ENCODE peak calls at places on chromosomes 12 and 14, in four cellular contexts. One of them, this sample, is unnamed.

GRCh38 chr14:93965287-93965821 is 11.0 kb downstream of the ASB2 start:
- DNase-seq in adrenal gland: no peak
- DNase-seq in GM12892: no peak
- DNase-seq in A549: peak; percentile 32
- DNase-seq in this sample: no peak

GRCh38 chr14:105894978-105895881 is 368.8 kb downstream of the TMEM121 start:
- DNase-seq in adrenal gland: peak; percentile 3
- DNase-seq in GM12892: no peak
- DNase-seq in A549: no peak
- DNase-seq in this sample: no peak

GRCh38 chr14:29993148-29993547 is 65.5 kb upstream of the PRKD1 start:
- DNase-seq in adrenal gland: no peak
- DNase-seq in GM12892: no peak
- DNase-seq in A549: no peak
- DNase-seq in this sample: no peak

GRCh38 chr14:68135566-68135965 is 316.0 kb downstream of the RAD51B start:
- DNase-seq in adrenal gland: no peak
- DNase-seq in GM12892: no peak
- DNase-seq in A549: no peak
- DNase-seq in this sample: no peak

GRCh38 chr14:71597955-71598659 is 334.1 kb upstream of the RGS6 start:
- DNase-seq in adrenal gland: no peak
- DNase-seq in GM12892: no peak
- DNase-seq in A549: no peak
- DNase-seq in this sample: no peak

GRCh38 chr14:65131176-65131765 is 29.0 kb upstream of the MAX start:
- DNase-seq in adrenal gland: no peak
- DNase-seq in GM12892: no peak
- DNase-seq in A549: no peak
- DNase-seq in this sample: no peak

GRCh38 chr14:94921870-94922585 is 152.1 kb upstream of the GSC start:
- DNase-seq in adrenal gland: no peak
- DNase-seq in GM12892: no peak
- DNase-seq in A549: no peak
- DNase-seq in this sample: no peak

GRCh38 chr14:104561661-104562495 is 17.7 kb upstream of the C14orf180 start:
- DNase-seq in adrenal gland: no peak
- DNase-seq in GM12892: no peak
- DNase-seq in A549: no peak
- DNase-seq in this sample: no peak

GRCh38 chr12:122395319-122395718 is 27.1 kb downstream of the CLIP1 start:
- DNase-seq in adrenal gland: no peak
- DNase-seq in GM12892: no peak
- DNase-seq in A549: peak; percentile 44
- DNase-seq in this sample: no peak

GRCh38 chr14:52741865-52742264 is 11.9 kb downstream of the STYX start:
- DNase-seq in adrenal gland: no peak
- DNase-seq in GM12892: no peak
- DNase-seq in A549: no peak
- DNase-seq in this sample: no peak

GRCh38 chr12:117975006-117975405 is 6.2 kb upstream of the KSR2 start:
- DNase-seq in adrenal gland: no peak
- DNase-seq in GM12892: no peak
- DNase-seq in A549: no peak
- DNase-seq in this sample: no peak

GRCh38 chr14:65783576-65783975 is 371.0 kb downstream of the FUT8 start:
- DNase-seq in adrenal gland: peak; percentile 12
- DNase-seq in GM12892: no peak
- DNase-seq in A549: no peak
- DNase-seq in this sample: no peak

GRCh38 chr14:22002860-22003284 is 329.3 kb upstream of the OR4E1 start:
- DNase-seq in adrenal gland: no peak
- DNase-seq in GM12892: no peak
- DNase-seq in A549: no peak
- DNase-seq in this sample: peak; percentile 15

GRCh38 chr12:74292351-74293194 is 245.1 kb upstream of the ATXN7L3B start:
- DNase-seq in adrenal gland: no peak
- DNase-seq in GM12892: no peak
- DNase-seq in A549: no peak
- DNase-seq in this sample: no peak

GRCh38 chr14:36522972-36523685 is 3.1 kb upstream of the NKX2-1 start:
- DNase-seq in adrenal gland: no peak
- DNase-seq in GM12892: no peak
- DNase-seq in A549: no peak
- DNase-seq in this sample: peak; percentile 67

GRCh38 chr12:85206543-85206942 is 73.5 kb upstream of the ALX1 start:
- DNase-seq in adrenal gland: no peak
- DNase-seq in GM12892: no peak
- DNase-seq in A549: no peak
- DNase-seq in this sample: no peak

GRCh38 chr12:121804417-121805111 is 755 bp downstream of the SETD1B start:
- DNase-seq in adrenal gland: peak; percentile 47
- DNase-seq in GM12892: no peak
- DNase-seq in A549: no peak
- DNase-seq in this sample: peak; percentile 55

GRCh38 chr14:21894003-21894897 is 220.6 kb upstream of the OR4E1 start:
- DNase-seq in adrenal gland: no peak
- DNase-seq in GM12892: no peak
- DNase-seq in A549: no peak
- DNase-seq in this sample: peak; percentile 10

GRCh38 chr14:99418217-99418616 is 62.4 kb downstream of the SETD3 start:
- DNase-seq in adrenal gland: no peak
- DNase-seq in GM12892: no peak
- DNase-seq in A549: no peak
- DNase-seq in this sample: no peak

GRCh38 chr14:68820536-68820935 is 27.7 kb upstream of the ZFP36L1 start:
- DNase-seq in adrenal gland: no peak
- DNase-seq in GM12892: no peak
- DNase-seq in A549: no peak
- DNase-seq in this sample: no peak

GRCh38 chr12:2198088-2198501 is 145.3 kb downstream of the CACNA1C start:
- DNase-seq in adrenal gland: no peak
- DNase-seq in GM12892: no peak
- DNase-seq in A549: no peak
- DNase-seq in this sample: no peak

GRCh38 chr12:39062266-39062996 is 157.0 kb upstream of the CPNE8 start:
- DNase-seq in adrenal gland: no peak
- DNase-seq in GM12892: no peak
- DNase-seq in A549: no peak
- DNase-seq in this sample: no peak

GRCh38 chr12:34400986-34401658 is 378.8 kb downstream of the ALG10 start:
- DNase-seq in adrenal gland: peak; percentile 2
- DNase-seq in GM12892: no peak
- DNase-seq in A549: no peak
- DNase-seq in this sample: no peak

GRCh38 chr12:56206373-56207166 is 15.2 kb downstream of the RNF41 start:
- DNase-seq in adrenal gland: peak; percentile 58
- DNase-seq in GM12892: no peak
- DNase-seq in A549: peak; percentile 72
- DNase-seq in this sample: peak; percentile 36

GRCh38 chr14:39433452-39433813 is 1.2 kb upstream of the FBXO33 start:
- DNase-seq in adrenal gland: no peak
- DNase-seq in GM12892: no peak
- DNase-seq in A549: no peak
- DNase-seq in this sample: no peak

GRCh38 chr12:39329015-39329414 is 113.9 kb downstream of the KIF21A start:
- DNase-seq in adrenal gland: no peak
- DNase-seq in GM12892: no peak
- DNase-seq in A549: no peak
- DNase-seq in this sample: no peak

GRCh38 chr12:130992979-130993538 is 39.4 kb downstream of the ADGRD1 start:
- DNase-seq in adrenal gland: no peak
- DNase-seq in GM12892: no peak
- DNase-seq in A549: no peak
- DNase-seq in this sample: peak; percentile 78

GRCh38 chr14:76963366-76963765 is 65.1 kb downstream of the IRF2BPL start:
- DNase-seq in adrenal gland: no peak
- DNase-seq in GM12892: no peak
- DNase-seq in A549: no peak
- DNase-seq in this sample: no peak

GRCh38 chr12:47517122-47517521 is 188.7 kb downstream of the RPAP3 start:
- DNase-seq in adrenal gland: no peak
- DNase-seq in GM12892: no peak
- DNase-seq in A549: no peak
- DNase-seq in this sample: no peak

GRCh38 chr12:85872497-85873091 is 1.5 kb upstream of the NTS start:
- DNase-seq in adrenal gland: no peak
- DNase-seq in GM12892: no peak
- DNase-seq in A549: peak; percentile 9
- DNase-seq in this sample: no peak

GRCh38 chr12:31353730-31354708 is 28.1 kb upstream of the SINHCAF start:
- DNase-seq in adrenal gland: peak; percentile 19
- DNase-seq in GM12892: no peak
- DNase-seq in A549: no peak
- DNase-seq in this sample: no peak

GRCh38 chr12:120466560-120467315 is 2.8 kb downstream of the SRSF9 start:
- DNase-seq in adrenal gland: peak; percentile 45
- DNase-seq in GM12892: no peak
- DNase-seq in A549: no peak
- DNase-seq in this sample: peak; percentile 20

GRCh38 chr12:27462151-27462694 is 15.7 kb downstream of the SMCO2 start:
- DNase-seq in adrenal gland: peak; percentile 44
- DNase-seq in GM12892: no peak
- DNase-seq in A549: no peak
- DNase-seq in this sample: no peak

GRCh38 chr14:43155258-43155657 is 1351.8 kb downstream of the FSCB start:
- DNase-seq in adrenal gland: no peak
- DNase-seq in GM12892: no peak
- DNase-seq in A549: no peak
- DNase-seq in this sample: no peak

GRCh38 chr12:98909749-98910148 is 264.7 kb downstream of the APAF1 start:
- DNase-seq in adrenal gland: no peak
- DNase-seq in GM12892: no peak
- DNase-seq in A549: no peak
- DNase-seq in this sample: no peak

GRCh38 chr12:114949081-114949480 is 265.1 kb upstream of the TBX3 start:
- DNase-seq in adrenal gland: no peak
- DNase-seq in GM12892: no peak
- DNase-seq in A549: no peak
- DNase-seq in this sample: no peak

GRCh38 chr14:54211562-54212308 is 185.1 kb upstream of the CDKN3 start:
- DNase-seq in adrenal gland: no peak
- DNase-seq in GM12892: no peak
- DNase-seq in A549: no peak
- DNase-seq in this sample: no peak

GRCh38 chr12:72075401-72075800 is 136.8 kb downstream of the TPH2 start:
- DNase-seq in adrenal gland: no peak
- DNase-seq in GM12892: no peak
- DNase-seq in A549: no peak
- DNase-seq in this sample: no peak

GRCh38 chr12:80068173-80068572 is 31.2 kb upstream of the OTOGL start:
- DNase-seq in adrenal gland: no peak
- DNase-seq in GM12892: no peak
- DNase-seq in A549: no peak
- DNase-seq in this sample: no peak

GRCh38 chr14:92914087-92914656 is 8.8 kb upstream of the CHGA start:
- DNase-seq in adrenal gland: peak; percentile 25
- DNase-seq in GM12892: no peak
- DNase-seq in A549: no peak
- DNase-seq in this sample: peak; percentile 41

DNA sequence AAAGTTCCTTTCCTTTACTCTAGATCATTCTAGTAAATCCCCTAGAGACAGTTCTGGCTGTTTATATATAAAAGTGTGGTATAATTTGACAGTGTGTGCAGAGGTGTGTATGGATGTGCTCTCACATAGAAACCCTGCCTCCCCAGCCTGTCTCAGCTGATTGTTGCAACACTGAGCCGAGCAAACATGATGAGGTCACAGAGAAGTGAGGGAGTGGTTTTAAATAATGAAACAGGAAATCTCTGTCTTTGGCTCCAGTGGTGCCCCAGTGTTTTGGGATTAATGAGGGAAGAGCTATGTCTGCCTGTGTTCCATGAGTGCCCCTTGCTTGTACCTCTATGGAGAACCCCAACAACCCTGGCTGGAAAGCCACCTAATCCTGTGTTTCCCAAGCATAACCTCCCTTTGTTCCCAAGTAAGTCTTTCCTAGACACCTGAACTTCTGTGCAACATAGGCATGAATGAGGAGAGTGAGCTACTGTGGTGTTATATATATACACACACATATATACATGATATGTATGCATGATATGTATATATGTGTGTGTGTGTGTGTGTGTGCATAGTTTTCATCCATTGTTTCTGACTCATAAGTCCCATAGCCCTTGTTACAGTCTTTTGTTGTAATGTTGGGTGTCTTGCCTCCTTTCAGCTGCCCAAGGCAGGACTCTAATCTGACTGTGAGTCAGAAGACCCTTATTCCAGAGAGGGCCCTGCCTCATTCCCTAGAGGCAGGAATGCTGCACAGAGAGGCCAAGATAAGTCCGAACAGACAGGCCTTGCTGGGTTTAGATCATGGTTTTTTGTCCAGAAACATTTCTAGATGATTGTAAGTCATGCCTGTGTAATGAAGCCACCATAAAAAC is 18.0 kb downstream of the TRAF3 start:
- DNase-seq in adrenal gland: peak; percentile 59
- DNase-seq in GM12892: no peak
- DNase-seq in A549: peak; percentile 86
- DNase-seq in this sample: peak; percentile 44
- TF ChIP-seq POLR2A in adrenal gland: no peak
- TF ChIP-seq POLR2A in GM12892: no peak
- TF ChIP-seq POLR2A in A549: no peak
- TF ChIP-seq POLR2A in this sample: no peak

GRCh38 chr12:132390287-132391076 is 61.1 kb upstream of the GALNT9 start:
- DNase-seq in adrenal gland: no peak
- DNase-seq in GM12892: no peak
- DNase-seq in A549: no peak
- DNase-seq in this sample: no peak
- TF ChIP-seq POLR2A in adrenal gland: no peak
- TF ChIP-seq POLR2A in GM12892: no peak
- TF ChIP-seq POLR2A in A549: no peak
- TF ChIP-seq POLR2A in this sample: no peak

GRCh38 chr14:91509083-91509877 is 830 bp downstream of the PPP4R3A start:
- DNase-seq in adrenal gland: peak; percentile 60
- DNase-seq in GM12892: peak; percentile 34
- DNase-seq in A549: peak; percentile 27
- DNase-seq in this sample: peak; percentile 48
- TF ChIP-seq POLR2A in adrenal gland: peak; percentile 68
- TF ChIP-seq POLR2A in GM12892: peak; percentile 34
- TF ChIP-seq POLR2A in A549: no peak
- TF ChIP-seq POLR2A in this sample: no peak

GRCh38 chr12:64450057-64450640 is 1.8 kb upstream of the TBK1 start:
- DNase-seq in adrenal gland: no peak
- DNase-seq in GM12892: no peak
- DNase-seq in A549: no peak
- DNase-seq in this sample: no peak

GRCh38 chr12:64452559-64453329 is 824 bp downstream of the TBK1 start:
- DNase-seq in adrenal gland: peak; percentile 31
- DNase-seq in GM12892: no peak
- DNase-seq in A549: peak; percentile 46
- DNase-seq in this sample: no peak

GRCh38 chr12:64456119-64456518 is 4.2 kb downstream of the TBK1 start:
- DNase-seq in adrenal gland: no peak
- DNase-seq in GM12892: no peak
- DNase-seq in A549: no peak
- DNase-seq in this sample: no peak

GRCh38 chr12:64450711-64451486 is 1.0 kb upstream of the TBK1 start:
- DNase-seq in adrenal gland: no peak
- DNase-seq in GM12892: no peak
- DNase-seq in A549: no peak
- DNase-seq in this sample: no peak

GRCh38 chr12:64451687-64452558 is at the start of gene TBK1:
- DNase-seq in adrenal gland: peak; percentile 86
- DNase-seq in GM12892: peak; percentile 74
- DNase-seq in A549: peak; percentile 84
- DNase-seq in this sample: peak; percentile 89
- TF ChIP-seq POLR2A in adrenal gland: peak; percentile 91
- TF ChIP-seq POLR2A in GM12892: peak; percentile 90
- TF ChIP-seq POLR2A in A549: peak; percentile 94
- TF ChIP-seq POLR2A in this sample: no peak